ENCODE peak calls at places on chromosomes 13 and 19, in seven cellular contexts. N is fibroblast of pulmonary artery, Q is heart right ventricle, Y is colonic mucosa, T is K562, V is kidney, X is NB4. L is an unnamed sample.

GRCh38 chr19:19021115-19021514 is 12.2 kb downstream of the SUGP2 start:
- DNase-seq in N (peak; percentile 29), Q (no peak), Y (no peak), T (no peak), V (no peak), X (no peak), L (no peak)

GRCh38 chr19:7063339-7063738 is 4.9 kb upstream of the MBD3L3 start:
- DNase-seq in N (no peak), Q (no peak), Y (no peak), T (no peak), V (no peak), X (no peak), L (no peak)

GRCh38 chr13:48233886-48234488 is 981 bp downstream of the ITM2B start:
- DNase-seq in N (peak; percentile 69), Q (no peak), Y (no peak), T (no peak), V (no peak), X (no peak), L (no peak)

GRCh38 chr13:30071890-30072817 is 221.7 kb upstream of the UBL3 start:
- DNase-seq in N (no peak), Q (no peak), Y (peak; percentile 55), T (no peak), V (no peak), X (no peak), L (peak; percentile 86)

GRCh38 chr19:54029930-54030490 is 33.7 kb downstream of the VSTM1 start:
- DNase-seq in N (peak; percentile 82), Q (peak; percentile 34), Y (peak; percentile 62), T (peak; percentile 64), V (no peak), X (peak; percentile 76), L (peak; percentile 54)

GRCh38 chr13:104635879-104636278 is 1569.7 kb upstream of the SLC10A2 start:
- DNase-seq in N (no peak), Q (no peak), Y (no peak), T (no peak), V (no peak), X (no peak), L (no peak)

GRCh38 chr13:111925146-111925875 is 141.6 kb upstream of the SOX1 start:
- DNase-seq in N (no peak), Q (no peak), Y (no peak), T (no peak), V (no peak), X (no peak), L (no peak)

GRCh38 chr13:33286143-33286542 is 588 bp upstream of the STARD13 start:
- DNase-seq in N (peak; percentile 42), Q (no peak), Y (peak; percentile 45), T (no peak), V (no peak), X (no peak), L (no peak)

GRCh38 chr19:34996978-34997640 is 3.0 kb upstream of the GRAMD1A start:
- DNase-seq in N (peak; percentile 54), Q (no peak), Y (no peak), T (no peak), V (peak; percentile 46), X (peak; percentile 23), L (no peak)

GRCh38 chr13:20239748-20240147 is 7.6 kb upstream of the GJB6 start:
- DNase-seq in N (no peak), Q (no peak), Y (no peak), T (no peak), V (no peak), X (no peak), L (no peak)
- H3K4me3 ChIP-seq in N (no peak overlapping the region), Q (no peak overlapping the region), Y (no peak overlapping the region), T (no peak overlapping the region), V (no peak overlapping the region), X (no peak overlapping the region), L (no peak overlapping the region)

DNA sequence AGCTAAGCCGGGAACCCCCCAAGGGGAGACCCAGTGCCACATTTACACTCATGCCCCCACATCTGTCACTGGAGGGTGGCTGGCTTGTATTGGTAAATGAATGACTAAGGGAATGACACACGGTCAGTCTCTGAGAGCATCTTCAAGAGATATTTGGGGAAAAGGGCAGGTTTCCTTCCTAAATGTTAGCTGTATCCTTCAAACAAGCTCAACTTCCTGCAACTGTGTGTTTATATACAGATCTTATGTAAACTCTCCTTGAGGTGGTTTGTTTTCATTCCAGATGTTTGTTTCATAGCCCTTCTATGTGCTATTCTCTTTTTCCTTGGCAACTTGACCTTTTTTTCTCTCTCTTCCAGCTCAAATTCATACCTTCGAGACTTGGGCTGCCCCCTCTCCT is 192.6 kb downstream of the COL4A1 start:
- DNase-seq in N (no peak), Q (no peak), Y (no peak), T (no peak), V (no peak), X (no peak), L (no peak)
- TF ChIP-seq CTCF in N (no peak), Q (no peak), Y (no peak), T (no peak), V (no peak), X (no peak), L (no peak)

GRCh38 chr19:40803857-40804782 is 5.1 kb downstream of the EGLN2 start:
- DNase-seq in N (no peak), Q (peak; percentile 76), Y (peak; percentile 86), T (peak; percentile 30), V (peak; percentile 81), X (peak; percentile 34), L (peak; percentile 93)
- H3K4me3 ChIP-seq in N (peak overlapping the region; percentile 53), Q (no peak overlapping the region), Y (peak overlapping the region; percentile 2), T (no peak overlapping the region), V (no peak overlapping the region), X (no peak overlapping the region), L (no peak overlapping the region)

DNA sequence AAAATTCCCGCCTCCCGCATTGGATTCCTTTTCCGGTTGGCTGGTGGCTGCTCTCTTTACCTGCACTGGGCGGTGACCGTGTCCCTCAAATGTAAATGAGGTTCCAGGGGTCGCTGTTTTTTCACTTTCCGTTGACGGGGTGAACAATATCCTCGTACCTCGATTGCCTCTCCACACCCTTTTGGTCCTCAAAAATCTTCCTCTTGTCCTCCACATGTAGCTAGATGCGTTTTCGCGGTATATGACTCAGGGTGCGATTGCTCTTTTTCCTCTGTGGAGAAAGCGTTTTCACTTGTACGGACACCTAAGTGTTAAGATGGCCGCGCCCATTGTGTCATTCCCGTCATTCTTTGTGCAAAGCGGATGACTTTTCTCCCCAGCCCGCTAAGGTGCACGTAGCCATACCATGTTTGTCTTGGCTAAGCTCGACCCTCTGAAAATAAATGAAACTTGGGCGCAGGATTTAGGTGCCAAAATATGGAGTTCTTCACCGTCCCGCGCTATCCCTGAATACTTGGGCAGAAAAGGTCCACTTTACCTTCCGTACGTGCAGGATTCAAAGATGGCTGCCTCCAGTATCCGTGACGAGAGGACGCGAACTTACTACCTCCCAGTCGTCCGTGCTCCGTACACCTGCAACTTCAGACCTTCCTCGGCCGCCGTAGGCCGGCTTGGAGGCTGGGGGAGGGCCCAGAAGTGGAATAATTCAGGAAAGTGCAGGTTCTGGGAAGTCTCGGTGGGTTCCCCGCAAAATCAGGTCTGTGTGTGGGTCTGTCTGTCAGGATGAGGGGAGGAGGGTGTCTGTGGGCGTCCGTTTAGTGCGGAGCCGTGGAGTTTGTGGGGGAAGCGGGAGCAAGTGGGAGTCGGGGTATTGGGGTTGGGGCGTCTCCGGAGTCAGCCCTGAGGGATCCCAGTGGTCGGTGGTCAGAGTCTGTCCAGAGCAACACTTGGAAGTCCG is at the start of gene ZNF613:
- DNase-seq in N (peak; percentile 98), Q (peak; percentile 92), Y (peak; percentile 94), T (peak; percentile 90), V (peak; percentile 95), X (peak; percentile 94), L (peak; percentile 95)
- TF ChIP-seq CTCF in N (peak; percentile 21), Q (no peak), Y (peak; percentile 11), T (no peak), V (peak; percentile 31), X (no peak), L (no peak)

GRCh38 chr19:1394252-1395193 is 6.8 kb downstream of the GAMT start:
- DNase-seq in N (no peak), Q (no peak), Y (no peak), T (peak; percentile 37), V (peak; percentile 72), X (no peak), L (no peak)
- H3K4me3 ChIP-seq in N (no peak overlapping the region), Q (no peak overlapping the region), Y (no peak overlapping the region), T (no peak overlapping the region), V (no peak overlapping the region), X (no peak overlapping the region), L (no peak overlapping the region)

GRCh38 chr13:77833331-77833863 is 85.2 kb downstream of the EDNRB start:
- DNase-seq in N (peak; percentile 88), Q (peak; percentile 24), Y (no peak), T (no peak), V (no peak), X (no peak), L (no peak)
- TF ChIP-seq CTCF in N (no peak), Q (no peak), Y (no peak), T (no peak), V (no peak), X (no peak), L (no peak)

GRCh38 chr13:20404488-20405222 is 121.0 kb downstream of the CRYL1 start:
- DNase-seq in N (no peak), Q (no peak), Y (no peak), T (no peak), V (no peak), X (no peak), L (no peak)

GRCh38 chr13:20403826-20404225 is 121.8 kb downstream of the CRYL1 start:
- DNase-seq in N (no peak), Q (no peak), Y (no peak), T (no peak), V (no peak), X (no peak), L (no peak)

GRCh38 chr13:20407759-20408158 is 117.9 kb downstream of the CRYL1 start:
- DNase-seq in N (no peak), Q (no peak), Y (no peak), T (no peak), V (no peak), X (no peak), L (no peak)

GRCh38 chr13:20408181-20408580 is 117.5 kb downstream of the CRYL1 start:
- DNase-seq in N (no peak), Q (no peak), Y (no peak), T (no peak), V (no peak), X (no peak), L (no peak)

GRCh38 chr13:20405691-20406090 is 120.0 kb downstream of the CRYL1 start:
- DNase-seq in N (no peak), Q (no peak), Y (no peak), T (no peak), V (no peak), X (no peak), L (no peak)
- H3K4me3 ChIP-seq in N (no peak overlapping the region), Q (no peak overlapping the region), Y (no peak overlapping the region), T (no peak overlapping the region), V (no peak overlapping the region), X (no peak overlapping the region), L (no peak overlapping the region)

L was measured in Peyer's patch.